ENCODE peak calls at places on chromosomes 5 and 9, in five cellular contexts. Q, N, I, P and V are unnamed samples.

GRCh38 chr9:124553738-124554137 is 46.5 kb upstream of the NR5A1 start:
- DNase-seq in P (no peak), I (no peak), Q (peak), N (no peak), V (peak)

GRCh38 chr9:36492849-36493248 is 79.8 kb upstream of the MELK start:
- DNase-seq in P (no peak), N (no peak), I (no peak), Q (peak), V (no peak)

GRCh38 chr9:136997830-136998234 is 1.5 kb upstream of the CLIC3 start:
- DNase-seq in I (no peak), Q (no peak), P (no peak), N (no peak), V (no peak)

GRCh38 chr5:126508251-126508961 is 85.2 kb downstream of the GRAMD2B start:
- DNase-seq in I (no peak), P (no peak), N (no peak), Q (no peak), V (no peak)

GRCh38 chr5:156402387-156402921 is 75.5 kb downstream of the SGCD start:
- DNase-seq in Q (no peak), P (no peak), N (no peak), I (peak), V (no peak)

GRCh38 chr5:36656556-36656955 is 50.1 kb downstream of the SLC1A3 start:
- DNase-seq in N (no peak), P (no peak), I (no peak), Q (no peak), V (no peak)

GRCh38 chr5:98942849-98943248 is 14.0 kb upstream of the CHD1 start:
- DNase-seq in I (no peak), Q (no peak), N (no peak), P (no peak), V (no peak)

GRCh38 chr5:178307266-178308045 is 74.9 kb upstream of the PHYKPL start:
- DNase-seq in Q (no peak), P (peak), I (no peak), N (no peak), V (no peak)

GRCh38 chr5:93611900-93612898 is 29.2 kb downstream of the NR2F1 start:
- DNase-seq in I (no peak), P (no peak), N (no peak), Q (peak), V (peak)

GRCh38 chr5:16690243-16690839 is 73.5 kb upstream of the RETREG1 start:
- DNase-seq in N (no peak), Q (peak), P (no peak), I (no peak), V (peak)

GRCh38 chr9:110083866-110084265 is 124.1 kb downstream of the C9orf152 start:
- DNase-seq in Q (no peak), N (no peak), I (no peak), P (no peak), V (no peak)

GRCh38 chr5:150789943-150790611 is 11.5 kb downstream of the SMIM3 start:
- DNase-seq in Q (peak), N (no peak), I (no peak), P (peak), V (peak)

GRCh38 chr5:66617223-66617861 is 21.1 kb downstream of the MAST4 start:
- DNase-seq in Q (no peak), P (no peak), N (no peak), I (no peak), V (no peak)

GRCh38 chr5:150134198-150134588 is 21.5 kb downstream of the PDGFRB start:
- DNase-seq in P (no peak), Q (no peak), I (no peak), N (no peak), V (no peak)

GRCh38 chr9:130938652-130939404 is at the start of gene FIBCD1:
- DNase-seq in P (no peak), Q (peak), I (no peak), N (no peak), V (no peak)

GRCh38 chr9:18531127-18531526 is 57.2 kb downstream of the ADAMTSL1 start:
- DNase-seq in P (no peak), I (no peak), N (no peak), Q (peak), V (peak)

GRCh38 chr5:67045816-67046740 is 150.5 kb downstream of the CD180 start:
- DNase-seq in N (no peak), P (no peak), I (no peak), Q (peak), V (no peak)

GRCh38 chr9:87490225-87490624 is 7.4 kb upstream of the DAPK1 start:
- DNase-seq in P (no peak), N (no peak), I (no peak), Q (no peak), V (no peak)

GRCh38 chr5:6029811-6030271 is 348.5 kb downstream of the MED10 start:
- DNase-seq in Q (no peak), N (no peak), I (no peak), P (no peak), V (no peak)

GRCh38 chr9:136135326-136136126 is 16.9 kb upstream of the TMEM250 start:
- DNase-seq in P (no peak), I (no peak), Q (no peak), N (no peak), V (no peak)

GRCh38 chr9:99778308-99778707 is 43.4 kb upstream of the NR4A3 start:
- DNase-seq in I (no peak), Q (peak), N (no peak), P (no peak), V (peak)

GRCh38 chr5:40755407-40756365 is at the start of gene TTC33:
- DNase-seq in N (peak), P (peak), I (peak), Q (peak), V (peak)

GRCh38 chr9:35114113-35114847 is 1.4 kb downstream of the ATOSB start:
- DNase-seq in P (peak), I (peak), Q (peak), N (peak), V (peak)

GRCh38 chr5:133512896-133513295 is 99.4 kb downstream of the FSTL4 start:
- DNase-seq in I (no peak), P (no peak), Q (no peak), N (no peak), V (no peak)

GRCh38 chr9:132210472-132211145 is 48.8 kb downstream of the NTNG2 start:
- DNase-seq in Q (peak), P (no peak), N (no peak), I (no peak), V (peak)

GRCh38 chr5:98880151-98880550 is 48.7 kb downstream of the CHD1 start:
- DNase-seq in N (no peak), P (no peak), Q (no peak), I (no peak), V (no peak)

GRCh38 chr5:81971694-81972495 is at the start of gene ATG10:
- DNase-seq in Q (peak), I (peak), P (peak), N (peak), V (peak)

GRCh38 chr9:3708751-3709150 is 182.9 kb upstream of the RFX3 start:
- DNase-seq in P (no peak), N (no peak), Q (peak), I (no peak), V (no peak)

GRCh38 chr9:95283678-95284077 is 33.8 kb downstream of the FANCC start:
- DNase-seq in I (no peak), N (no peak), P (no peak), Q (no peak), V (no peak)

GRCh38 chr9:21994996-21995651 is 533 bp downstream of the CDKN2B-AS1 start:
- DNase-seq in P (peak), Q (peak), N (no peak), I (no peak), V (peak)